ENCODE peak calls at places on chromosomes 16 and 17, in four cellular contexts. X is T-cell; O is occipital lobe; C is activated T-helper 9 cell treated with anti-CD3 and anti-CD28 coated beads, Interleukin-2, amount 50 U/mL, for 16 hours. D is an unnamed sample.
A peak's percentile ranks its signal among the peaks of the same experiment; 100 is the strongest.

GRCh38 chr17:31533546-31534155 is 142.2 kb downstream of the RAB11FIP4 start:
- DNase-seq in C (no peak), X (no peak), O (peak; percentile 78), D (no peak)

GRCh38 chr17:80815151-80815561 is 176.5 kb upstream of the CHMP6 start:
- DNase-seq in X (no peak), O (no peak), C (no peak), D (no peak)

GRCh38 chr16:85556456-85557082 is 56.6 kb upstream of the GSE1 start:
- DNase-seq in X (peak; percentile 55), C (peak; percentile 41), O (no peak), D (peak; percentile 46)

GRCh38 chr17:45768000-45768399 is 16.1 kb upstream of the CRHR1 start:
- DNase-seq in X (no peak), O (no peak), C (no peak), D (no peak)

GRCh38 chr17:65537343-65537844 is 24.1 kb downstream of the AXIN2 start:
- DNase-seq in X (no peak), C (no peak), O (no peak), D (no peak)

GRCh38 chr17:78269893-78270490 is 38.6 kb downstream of the TMEM235 start:
- DNase-seq in C (no peak), X (no peak), O (no peak), D (no peak)

GRCh38 chr17:57186231-57187019 is 69.9 kb upstream of the MSI2 start:
- DNase-seq in O (no peak), X (no peak), C (no peak), D (no peak)

GRCh38 chr16:85577899-85578598 is 35.1 kb upstream of the GSE1 start:
- DNase-seq in O (no peak), C (no peak), X (no peak), D (no peak)

GRCh38 chr16:85220125-85220839 is 108.0 kb upstream of the CIBAR2 start:
- DNase-seq in O (peak; percentile 74), C (no peak), X (no peak), D (no peak)

GRCh38 chr16:66315210-66315825 is 51.2 kb upstream of the CDH5 start:
- DNase-seq in C (peak; percentile 8), X (peak; percentile 33), O (peak; percentile 26), D (peak; percentile 53)

GRCh38 chr17:77892469-77893143 is 65.9 kb upstream of the TNRC6C start:
- DNase-seq in O (no peak), X (no peak), C (no peak), D (no peak)